ENCODE peak calls at places on chromosome 7, in four cellular contexts. B is coronary artery, Y is non-pigmented ciliary epithelial cell, D is SW 1271. F is an unnamed sample.

GRCh38 chr7:832292-832967 is at the start of gene SUN1:
- DNase-seq in Y (no peak), B (no peak), D (peak), F (peak)

GRCh38 chr7:74027683-74028320 is at the start of gene ELN:
- DNase-seq in B (peak), Y (no peak), D (no peak), F (peak)

GRCh38 chr7:79620291-79620690 is 166.8 kb upstream of the MAGI2 start:
- DNase-seq in B (no peak), D (no peak), Y (no peak), F (peak)

GRCh38 chr7:4097001-4097609 is 585.0 kb upstream of the FOXK1 start:
- DNase-seq in D (no peak), B (no peak), Y (no peak), F (no peak)

GRCh38 chr7:95690367-95690947 is 81.9 kb upstream of the DYNC1I1 start:
- DNase-seq in B (no peak), Y (no peak), D (peak), F (no peak)

GRCh38 chr7:136997735-136998134 is 129.3 kb downstream of the CHRM2 start:
- DNase-seq in B (no peak), Y (no peak), D (no peak), F (no peak)

GRCh38 chr7:153402721-153403541 is 643.4 kb downstream of the ACTR3B start:
- DNase-seq in Y (no peak), D (no peak), B (no peak), F (no peak)

GRCh38 chr7:137694405-137694804 is 152.4 kb downstream of the DGKI start:
- DNase-seq in B (no peak), Y (no peak), D (no peak), F (peak)

GRCh38 chr7:121097577-121097976 is 109.1 kb downstream of the CPED1 start:
- DNase-seq in B (no peak), D (no peak), Y (no peak), F (no peak)

GRCh38 chr7:27144799-27145166 is 1.3 kb upstream of the HOXA5 start:
- DNase-seq in Y (no peak), B (peak), D (no peak), F (no peak)

GRCh38 chr7:124769136-124769535 is 3.5 kb upstream of the GPR37 start:
- DNase-seq in B (no peak), D (no peak), Y (no peak), F (no peak)

GRCh38 chr7:47819054-47819920 is 129.0 kb downstream of the PKD1L1 start:
- DNase-seq in Y (no peak), D (peak), B (no peak), F (peak)

GRCh38 chr7:134875867-134876266 is 96.4 kb downstream of the CALD1 start:
- DNase-seq in B (no peak), D (no peak), Y (no peak), F (no peak)

GRCh38 chr7:155258233-155258575 is 39.5 kb upstream of the INSIG1 start:
- DNase-seq in D (no peak), Y (peak), B (no peak), F (peak)

GRCh38 chr7:43053968-43054367 is 58.5 kb upstream of the HECW1 start:
- DNase-seq in Y (no peak), D (no peak), B (no peak), F (no peak)

GRCh38 chr7:8480466-8480865 is 47.1 kb downstream of the NXPH1 start:
- DNase-seq in D (no peak), Y (no peak), B (no peak), F (no peak)

GRCh38 chr7:114979388-114979787 is 57.5 kb downstream of the MDFIC start:
- DNase-seq in Y (no peak), D (no peak), B (no peak), F (peak)

GRCh38 chr7:134365341-134366054 is 48.8 kb upstream of the SLC35B4 start:
- DNase-seq in D (no peak), B (no peak), Y (peak), F (no peak)

GRCh38 chr7:137986252-137987010 is 15.5 kb downstream of the CREB3L2 start:
- DNase-seq in B (no peak), D (no peak), Y (no peak), F (no peak)

GRCh38 chr7:21368317-21368716 is 59.6 kb upstream of the SP4 start:
- DNase-seq in B (no peak), D (no peak), Y (no peak), F (no peak)

GRCh38 chr7:130641040-130641439 is 27.5 kb downstream of the COPG2 start:
- DNase-seq in Y (no peak), D (no peak), B (no peak), F (no peak)

GRCh38 chr7:29812185-29812876 is 6.0 kb downstream of the WIPF3 start:
- DNase-seq in B (no peak), Y (no peak), D (no peak), F (no peak)

GRCh38 chr7:92797693-92798092 is 38.7 kb downstream of the CDK6 start:
- DNase-seq in D (peak), Y (no peak), B (no peak), F (no peak)

GRCh38 chr7:106284516-106285050 is at the start of gene NAMPT:
- DNase-seq in B (no peak), D (peak), Y (no peak), F (peak)

GRCh38 chr7:76225379-76225778 is 23.7 kb downstream of the SRRM3 start:
- DNase-seq in Y (no peak), D (no peak), B (no peak), F (peak)

GRCh38 chr7:105675873-105676484 is 94.7 kb upstream of the EFCAB10 start:
- DNase-seq in Y (no peak), B (no peak), D (no peak), F (no peak)

F was measured in dermis microvascular lymphatic vessel endothelial cell.